ENCODE peak calls at places on chromosome 3, in five cellular contexts. I, M, T, L and B are unnamed samples.
A peak's percentile ranks its signal among the peaks of the same experiment; 100 is the strongest.

GRCh38 chr3:195384952-195385351 is 57.9 kb downstream of the ACAP2 start:
- DNase-seq in I (no peak), M (no peak), T (no peak), L (no peak), B (no peak)

GRCh38 chr3:46353639-46354410 is at the start of gene CCR2:
- DNase-seq in I (no peak), M (no peak), T (no peak), L (no peak), B (no peak)

GRCh38 chr3:5875056-5875455 is 687.5 kb downstream of the EDEM1 start:
- DNase-seq in I (no peak), M (no peak), T (no peak), L (no peak), B (no peak)

GRCh38 chr3:160801386-160802118 is 45.5 kb downstream of the PPM1L start:
- DNase-seq in I (no peak), M (no peak), T (no peak), L (no peak), B (no peak)

GRCh38 chr3:49654176-49654825 is 19.9 kb upstream of the APEH start:
- DNase-seq in I (no peak), M (no peak), T (no peak), L (no peak), B (no peak)

GRCh38 chr3:55524565-55525244 is 37.6 kb upstream of the WNT5A start:
- DNase-seq in I (no peak), M (no peak), T (no peak), L (no peak), B (no peak)

GRCh38 chr3:125957674-125958510 is 11.1 kb upstream of the ROPN1B start:
- DNase-seq in I (peak; percentile 41), M (no peak), T (no peak), L (no peak), B (peak; percentile 34)

GRCh38 chr3:104717828-104718196 is 648.9 kb upstream of the ALCAM start:
- DNase-seq in I (no peak), M (no peak), T (no peak), L (no peak), B (no peak)

GRCh38 chr3:66817946-66818557 is 180.1 kb upstream of the KBTBD8 start:
- DNase-seq in I (no peak), M (no peak), T (no peak), L (no peak), B (no peak)

GRCh38 chr3:187264051-187264450 is 27.5 kb downstream of the MASP1 start:
- DNase-seq in I (no peak), M (no peak), T (no peak), L (peak; percentile 72), B (no peak)

GRCh38 chr3:38157562-38157961 is 7.8 kb upstream of the OXSR1 start:
- DNase-seq in I (no peak), M (no peak), T (no peak), L (no peak), B (no peak)

GRCh38 chr3:27666708-27667107 is 55.4 kb downstream of the EOMES start:
- DNase-seq in I (peak; percentile 81), M (peak; percentile 79), T (no peak), L (no peak), B (no peak)

GRCh38 chr3:66472313-66473134 is 28.3 kb downstream of the LRIG1 start:
- DNase-seq in I (no peak), M (no peak), T (peak; percentile 72), L (no peak), B (no peak)

GRCh38 chr3:170740726-170741591 is 129.0 kb downstream of the RPL22L1 start:
- DNase-seq in I (no peak), M (no peak), T (no peak), L (no peak), B (no peak)

GRCh38 chr3:52789746-52790040 is 4.9 kb upstream of the ITIH3 start:
- DNase-seq in I (no peak), M (no peak), T (no peak), L (no peak), B (no peak)

GRCh38 chr3:133168025-133168401 is 129.8 kb downstream of the TMEM108 start:
- DNase-seq in I (no peak), M (no peak), T (no peak), L (no peak), B (no peak)

GRCh38 chr3:14962762-14963161 is 15.4 kb downstream of the NR2C2 start:
- DNase-seq in I (no peak), M (no peak), T (no peak), L (no peak), B (no peak)

GRCh38 chr3:155970406-155970805 is 100.0 kb downstream of the GMPS start:
- DNase-seq in I (no peak), M (no peak), T (no peak), L (no peak), B (no peak)

GRCh38 chr3:10122724-10123123 is 7.2 kb downstream of the BRK1 start:
- DNase-seq in I (no peak), M (no peak), T (no peak), L (no peak), B (no peak)

GRCh38 chr3:99938270-99938955 is 120.8 kb downstream of the CMSS1 start:
- DNase-seq in I (no peak), M (no peak), T (no peak), L (no peak), B (no peak)

GRCh38 chr3:97910931-97911351 is 61.3 kb downstream of the RIOX2 start:
- DNase-seq in I (no peak), M (no peak), T (peak; percentile 11), L (no peak), B (peak; percentile 40)

GRCh38 chr3:117995795-117996194 is 1038.9 kb downstream of the IGSF11 start:
- DNase-seq in I (no peak), M (no peak), T (no peak), L (no peak), B (no peak)

GRCh38 chr3:157231071-157231470 is 71.1 kb upstream of the CCNL1 start:
- DNase-seq in I (no peak), M (no peak), T (no peak), L (no peak), B (no peak)

GRCh38 chr3:97971679-97972567 is at the start of gene RIOX2:
- DNase-seq in I (peak; percentile 53), M (peak; percentile 73), T (peak; percentile 21), L (peak; percentile 52), B (peak; percentile 73)

GRCh38 chr3:89613241-89613640 is 505.8 kb downstream of the EPHA3 start:
- DNase-seq in I (no peak), M (no peak), T (no peak), L (no peak), B (no peak)

GRCh38 chr3:90011136-90011535 is 903.7 kb downstream of the EPHA3 start:
- DNase-seq in I (no peak), M (no peak), T (no peak), L (no peak), B (no peak)

GRCh38 chr3:67765575-67765974 is 111.2 kb upstream of the SUCLG2 start:
- DNase-seq in I (no peak), M (no peak), T (no peak), L (no peak), B (no peak)

GRCh38 chr3:106518516-106518915 is 649.7 kb upstream of the CBLB start:
- DNase-seq in I (no peak), M (no peak), T (no peak), L (no peak), B (no peak)

DNA sequence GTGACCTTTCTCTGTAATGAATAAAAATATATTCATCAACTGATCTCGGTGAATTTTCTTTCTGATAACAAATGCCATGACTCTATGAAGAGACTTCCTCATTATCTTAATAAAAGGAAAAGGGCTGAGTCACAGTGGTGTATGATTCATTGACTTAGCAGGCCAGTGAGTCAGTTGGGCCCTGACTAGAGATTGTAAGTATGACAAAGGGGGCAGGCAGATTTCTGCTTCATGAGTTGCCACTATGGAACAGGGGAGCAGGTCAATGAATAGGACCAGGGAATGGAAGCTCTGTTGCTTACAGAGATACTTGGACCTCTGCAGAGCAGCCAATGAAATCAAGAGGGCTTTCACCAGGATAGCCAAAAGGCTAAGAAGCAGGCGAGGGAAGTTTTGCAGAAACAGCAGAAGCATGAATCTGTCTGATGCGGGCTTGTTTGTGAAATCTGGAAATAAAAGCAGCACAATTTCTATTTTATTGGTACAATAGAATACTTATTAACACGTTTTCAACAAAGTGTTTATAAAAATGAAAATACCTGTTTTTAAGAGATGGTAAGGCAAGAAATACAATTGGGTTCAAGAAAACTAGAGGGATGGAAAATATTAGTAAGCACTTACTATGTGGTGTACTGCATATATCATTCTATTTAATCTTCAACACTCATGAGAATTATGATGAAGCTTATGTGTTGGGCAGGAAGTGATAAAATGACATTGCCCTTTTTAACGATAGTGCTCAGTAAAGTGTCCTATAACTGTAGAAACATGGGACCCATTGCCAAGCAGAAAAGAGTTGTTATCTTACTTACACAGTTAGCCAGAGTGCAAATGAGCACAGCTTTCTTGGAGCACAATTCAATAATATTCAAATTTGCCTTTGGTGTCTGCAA is 169.8 kb upstream of the MYRIP start:
- DNase-seq in I (no peak), M (no peak), T (no peak), L (peak; percentile 40), B (peak; percentile 70)
- TF ChIP-seq MAX in I (no peak), M (no peak), T (no peak), L (no peak), B (no peak)

GRCh38 chr3:186099178-186099577 is 9.7 kb downstream of the ETV5 start:
- DNase-seq in I (no peak), M (no peak), T (no peak), L (no peak), B (no peak)
- TF ChIP-seq CREB1 in I (no peak), M (no peak), T (no peak), L (no peak), B (no peak)

GRCh38 chr3:31878231-31878838 is 102.7 kb downstream of the OSBPL10 start:
- DNase-seq in I (no peak), M (no peak), T (no peak), L (no peak), B (no peak)
- TF ChIP-seq MAX in I (no peak), M (no peak), T (no peak), L (no peak), B (no peak)

DNA sequence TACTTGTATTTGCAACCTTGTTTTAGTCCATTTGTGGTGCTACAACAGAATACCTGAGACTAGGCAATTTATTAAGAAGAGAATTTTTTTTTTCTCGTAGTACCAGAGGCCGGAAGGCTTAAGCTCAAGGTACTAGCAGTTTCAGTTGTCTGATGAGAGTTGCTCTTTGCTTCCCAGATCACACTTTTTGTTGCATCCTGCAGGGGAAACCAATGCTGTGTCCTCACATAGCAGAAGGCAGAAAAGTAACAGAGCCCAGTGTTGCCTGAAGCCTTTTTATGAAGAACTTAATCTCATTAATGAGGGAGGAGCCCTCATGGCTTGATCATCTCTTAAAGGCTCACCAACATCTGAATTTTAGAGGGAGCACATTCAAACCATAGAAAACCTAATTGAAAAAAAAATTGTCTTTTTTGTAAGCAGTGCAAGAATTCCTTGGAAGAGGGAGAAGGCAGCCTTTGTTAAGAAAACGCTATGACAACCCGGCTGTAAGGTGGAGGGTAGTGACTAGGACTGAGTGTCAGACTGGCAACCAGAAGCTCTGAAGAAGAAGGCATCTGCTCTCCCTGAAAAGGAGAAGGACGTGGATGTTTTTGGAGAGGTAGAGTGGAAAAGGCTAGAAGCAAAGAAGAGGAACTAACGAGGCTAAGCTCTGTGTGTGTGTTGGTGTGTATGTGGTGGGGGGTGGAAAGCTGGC is 1245.3 kb downstream of the ROBO2 start:
- DNase-seq in I (no peak), M (no peak), T (no peak), L (no peak), B (no peak)
- TF ChIP-seq CREB1 in I (no peak), M (no peak), T (no peak), L (no peak), B (no peak)